ENCODE peak calls at places on chromosomes 6 and 20, in seven cellular contexts. One of them, this sample, is unnamed.

GRCh38 chr6:139600919-139601470 is 226.5 kb upstream of the CITED2 start:
- DNase-seq in pancreas: no peak
- DNase-seq in IMR-90: no peak
- DNase-seq in epithelial cell of esophagus: no peak
- DNase-seq in OCI-LY7: no peak
- DNase-seq in AG10803: no peak
- DNase-seq in CD4-positive, alpha-beta T cell: no peak
- DNase-seq in this sample: peak

GRCh38 chr20:13486694-13487093 is 152.0 kb downstream of the TASP1 start:
- DNase-seq in IMR-90: no peak
- DNase-seq in CD4-positive, alpha-beta T cell: no peak
- DNase-seq in AG10803: no peak
- DNase-seq in OCI-LY7: no peak
- DNase-seq in epithelial cell of esophagus: no peak
- DNase-seq in pancreas: no peak
- DNase-seq in this sample: no peak

GRCh38 chr6:8483650-8484049 is 48.3 kb upstream of the SLC35B3 start:
- DNase-seq in pancreas: no peak
- DNase-seq in IMR-90: no peak
- DNase-seq in OCI-LY7: no peak
- DNase-seq in CD4-positive, alpha-beta T cell: no peak
- DNase-seq in AG10803: no peak
- DNase-seq in epithelial cell of esophagus: no peak
- DNase-seq in this sample: no peak

GRCh38 chr6:112203577-112204349 is 50.6 kb downstream of the LAMA4 start:
- DNase-seq in CD4-positive, alpha-beta T cell: no peak
- DNase-seq in epithelial cell of esophagus: peak
- DNase-seq in AG10803: peak
- DNase-seq in IMR-90: peak
- DNase-seq in pancreas: no peak
- DNase-seq in OCI-LY7: no peak
- DNase-seq in this sample: no peak

GRCh38 chr20:53788253-53789022 is 194.8 kb upstream of the ZNF217 start:
- DNase-seq in AG10803: no peak
- DNase-seq in IMR-90: no peak
- DNase-seq in epithelial cell of esophagus: no peak
- DNase-seq in pancreas: no peak
- DNase-seq in OCI-LY7: no peak
- DNase-seq in CD4-positive, alpha-beta T cell: no peak
- DNase-seq in this sample: no peak

GRCh38 chr20:34579191-34579661 is 20.7 kb downstream of the MAP1LC3A start:
- DNase-seq in IMR-90: peak
- DNase-seq in AG10803: peak
- DNase-seq in CD4-positive, alpha-beta T cell: no peak
- DNase-seq in OCI-LY7: no peak
- DNase-seq in pancreas: no peak
- DNase-seq in epithelial cell of esophagus: peak
- DNase-seq in this sample: no peak

GRCh38 chr6:170489836-170490235 is 63.3 kb downstream of the PSMB1 start:
- DNase-seq in IMR-90: no peak
- DNase-seq in pancreas: no peak
- DNase-seq in OCI-LY7: no peak
- DNase-seq in AG10803: peak
- DNase-seq in CD4-positive, alpha-beta T cell: no peak
- DNase-seq in epithelial cell of esophagus: no peak
- DNase-seq in this sample: no peak

GRCh38 chr6:137233561-137234504 is 14.6 kb upstream of the IFNGR1 start:
- DNase-seq in AG10803: peak
- DNase-seq in IMR-90: peak
- DNase-seq in OCI-LY7: no peak
- DNase-seq in pancreas: no peak
- DNase-seq in epithelial cell of esophagus: peak
- DNase-seq in CD4-positive, alpha-beta T cell: no peak
- DNase-seq in this sample: no peak

GRCh38 chr6:111429571-111429970 is 53.4 kb downstream of the REV3L start:
- DNase-seq in AG10803: no peak
- DNase-seq in CD4-positive, alpha-beta T cell: no peak
- DNase-seq in epithelial cell of esophagus: no peak
- DNase-seq in IMR-90: no peak
- DNase-seq in OCI-LY7: no peak
- DNase-seq in pancreas: no peak
- DNase-seq in this sample: no peak

GRCh38 chr6:89351632-89352328 is 742 bp downstream of the UBE2J1 start:
- DNase-seq in CD4-positive, alpha-beta T cell: no peak
- DNase-seq in OCI-LY7: no peak
- DNase-seq in pancreas: no peak
- DNase-seq in AG10803: no peak
- DNase-seq in epithelial cell of esophagus: no peak
- DNase-seq in IMR-90: no peak
- DNase-seq in this sample: no peak

GRCh38 chr6:107822154-107823046 is 1.7 kb downstream of the SCML4 start:
- DNase-seq in AG10803: no peak
- DNase-seq in epithelial cell of esophagus: no peak
- DNase-seq in pancreas: no peak
- DNase-seq in IMR-90: no peak
- DNase-seq in CD4-positive, alpha-beta T cell: peak
- DNase-seq in OCI-LY7: peak
- DNase-seq in this sample: peak

GRCh38 chr6:106745396-106745795 is 116.0 kb downstream of the QRSL1 start:
- DNase-seq in pancreas: no peak
- DNase-seq in OCI-LY7: no peak
- DNase-seq in IMR-90: no peak
- DNase-seq in CD4-positive, alpha-beta T cell: no peak
- DNase-seq in AG10803: no peak
- DNase-seq in epithelial cell of esophagus: no peak
- DNase-seq in this sample: no peak

GRCh38 chr6:117328500-117328899 is 63.1 kb downstream of the VGLL2 start:
- DNase-seq in IMR-90: no peak
- DNase-seq in CD4-positive, alpha-beta T cell: no peak
- DNase-seq in epithelial cell of esophagus: no peak
- DNase-seq in pancreas: no peak
- DNase-seq in OCI-LY7: no peak
- DNase-seq in AG10803: no peak
- DNase-seq in this sample: no peak
- TF ChIP-seq CTCF in IMR-90: no peak
- TF ChIP-seq CTCF in CD4-positive, alpha-beta T cell: no peak
- TF ChIP-seq CTCF in epithelial cell of esophagus: no peak
- TF ChIP-seq CTCF in pancreas: no peak
- TF ChIP-seq CTCF in OCI-LY7: no peak
- TF ChIP-seq CTCF in AG10803: no peak
- TF ChIP-seq CTCF in this sample: no peak

DNA sequence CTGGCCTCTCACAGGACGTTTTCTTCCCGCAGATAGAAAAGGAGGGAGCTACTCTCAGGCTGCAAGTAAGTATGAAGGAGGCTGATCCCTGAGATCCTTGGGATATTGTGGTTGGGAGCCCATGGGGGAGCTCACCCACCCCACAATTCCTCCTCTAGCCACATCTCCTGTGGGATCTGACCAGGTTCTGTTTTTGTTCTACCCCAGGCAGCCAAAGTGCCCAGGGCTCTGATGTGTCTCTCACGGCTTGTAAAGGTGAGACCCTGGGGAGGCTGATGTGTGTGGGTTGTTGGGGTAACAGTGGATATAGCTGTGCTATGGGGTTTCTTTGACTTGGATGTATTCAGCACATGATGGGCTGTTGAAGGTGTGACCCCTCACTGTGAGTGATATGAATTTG is 52.0 kb upstream of the POLR1H start:
- DNase-seq in epithelial cell of esophagus: no peak
- DNase-seq in CD4-positive, alpha-beta T cell: no peak
- DNase-seq in OCI-LY7: no peak
- DNase-seq in pancreas: no peak
- DNase-seq in IMR-90: no peak
- DNase-seq in AG10803: no peak
- DNase-seq in this sample: no peak
- TF ChIP-seq CTCF in epithelial cell of esophagus: no peak
- TF ChIP-seq CTCF in CD4-positive, alpha-beta T cell: no peak
- TF ChIP-seq CTCF in OCI-LY7: no peak
- TF ChIP-seq CTCF in pancreas: no peak
- TF ChIP-seq CTCF in IMR-90: no peak
- TF ChIP-seq CTCF in AG10803: no peak
- TF ChIP-seq CTCF in this sample: no peak

GRCh38 chr6:56890066-56890465 is 64.8 kb upstream of the BEND6 start:
- DNase-seq in epithelial cell of esophagus: no peak
- DNase-seq in IMR-90: no peak
- DNase-seq in pancreas: no peak
- DNase-seq in OCI-LY7: no peak
- DNase-seq in AG10803: peak
- DNase-seq in CD4-positive, alpha-beta T cell: no peak
- DNase-seq in this sample: no peak

GRCh38 chr6:56890683-56891429 is 64.1 kb upstream of the BEND6 start:
- DNase-seq in pancreas: no peak
- DNase-seq in AG10803: peak
- DNase-seq in IMR-90: peak
- DNase-seq in epithelial cell of esophagus: peak
- DNase-seq in OCI-LY7: peak
- DNase-seq in CD4-positive, alpha-beta T cell: no peak
- DNase-seq in this sample: peak

GRCh38 chr6:56888687-56889086 is 66.2 kb upstream of the BEND6 start:
- DNase-seq in IMR-90: no peak
- DNase-seq in CD4-positive, alpha-beta T cell: no peak
- DNase-seq in epithelial cell of esophagus: no peak
- DNase-seq in OCI-LY7: no peak
- DNase-seq in AG10803: no peak
- DNase-seq in pancreas: no peak
- DNase-seq in this sample: no peak

GRCh38 chr6:56889492-56889891 is 65.4 kb upstream of the BEND6 start:
- DNase-seq in epithelial cell of esophagus: no peak
- DNase-seq in IMR-90: no peak
- DNase-seq in pancreas: no peak
- DNase-seq in OCI-LY7: no peak
- DNase-seq in CD4-positive, alpha-beta T cell: no peak
- DNase-seq in AG10803: no peak
- DNase-seq in this sample: no peak

DNA sequence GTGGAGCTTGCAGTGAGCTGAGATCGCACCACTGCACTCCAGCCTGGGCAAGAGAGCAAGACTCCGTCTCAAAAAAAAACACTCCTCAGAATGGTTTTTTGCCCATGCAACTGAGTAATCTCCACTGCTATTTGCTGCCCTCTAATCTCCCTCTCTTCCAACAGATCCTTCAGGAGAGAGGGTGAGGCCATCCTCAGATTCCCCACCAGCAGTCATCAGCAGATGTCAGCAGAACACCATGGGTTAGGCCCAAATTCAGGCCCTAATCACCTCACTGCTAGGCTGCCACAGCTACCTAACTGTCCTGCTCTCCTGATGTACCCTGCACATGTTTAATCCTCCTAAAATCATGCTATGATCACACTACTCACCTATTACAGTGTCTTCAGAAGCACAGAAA is 63.2 kb upstream of the BEND6 start:
- DNase-seq in AG10803: peak
- DNase-seq in pancreas: no peak
- DNase-seq in OCI-LY7: no peak
- DNase-seq in epithelial cell of esophagus: no peak
- DNase-seq in IMR-90: peak
- DNase-seq in CD4-positive, alpha-beta T cell: no peak
- DNase-seq in this sample: no peak
- TF ChIP-seq CTCF in AG10803: peak
- TF ChIP-seq CTCF in pancreas: no peak
- TF ChIP-seq CTCF in OCI-LY7: no peak
- TF ChIP-seq CTCF in epithelial cell of esophagus: no peak
- TF ChIP-seq CTCF in IMR-90: peak
- TF ChIP-seq CTCF in CD4-positive, alpha-beta T cell: no peak
- TF ChIP-seq CTCF in this sample: peak

DNA sequence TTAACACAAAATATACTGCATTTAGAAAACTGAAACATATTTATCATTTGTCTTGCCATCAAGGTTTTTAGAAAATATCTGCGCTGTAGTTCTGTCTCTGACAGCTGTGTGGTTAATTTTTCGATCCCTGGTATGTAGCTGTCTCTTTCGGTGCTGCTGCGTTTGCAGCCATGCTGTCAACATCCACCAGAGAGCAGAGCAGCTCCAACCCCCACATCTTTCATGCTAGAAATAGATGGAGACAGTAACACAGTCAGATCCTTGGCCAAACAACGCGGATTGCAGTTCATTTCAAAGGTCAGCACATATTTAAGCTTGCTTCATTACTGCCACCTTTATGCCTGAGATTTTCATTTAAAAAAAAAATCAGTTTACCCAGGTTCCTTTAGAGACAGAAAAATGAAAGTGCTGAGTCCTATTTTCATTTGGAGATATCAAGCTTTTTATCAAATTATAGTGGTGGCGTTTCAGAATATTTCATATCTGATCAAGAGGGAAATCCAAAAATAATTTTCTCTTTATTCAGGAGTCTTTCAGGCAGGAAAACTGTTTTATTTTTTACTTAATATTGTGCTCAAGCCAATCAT is 157.7 kb upstream of the MMS22L start:
- DNase-seq in IMR-90: peak
- DNase-seq in epithelial cell of esophagus: peak
- DNase-seq in pancreas: no peak
- DNase-seq in OCI-LY7: peak
- DNase-seq in CD4-positive, alpha-beta T cell: no peak
- DNase-seq in AG10803: peak
- DNase-seq in this sample: no peak
- TF ChIP-seq CTCF in IMR-90: peak
- TF ChIP-seq CTCF in epithelial cell of esophagus: peak
- TF ChIP-seq CTCF in pancreas: no peak
- TF ChIP-seq CTCF in OCI-LY7: peak
- TF ChIP-seq CTCF in CD4-positive, alpha-beta T cell: no peak
- TF ChIP-seq CTCF in AG10803: peak
- TF ChIP-seq CTCF in this sample: peak

DNA sequence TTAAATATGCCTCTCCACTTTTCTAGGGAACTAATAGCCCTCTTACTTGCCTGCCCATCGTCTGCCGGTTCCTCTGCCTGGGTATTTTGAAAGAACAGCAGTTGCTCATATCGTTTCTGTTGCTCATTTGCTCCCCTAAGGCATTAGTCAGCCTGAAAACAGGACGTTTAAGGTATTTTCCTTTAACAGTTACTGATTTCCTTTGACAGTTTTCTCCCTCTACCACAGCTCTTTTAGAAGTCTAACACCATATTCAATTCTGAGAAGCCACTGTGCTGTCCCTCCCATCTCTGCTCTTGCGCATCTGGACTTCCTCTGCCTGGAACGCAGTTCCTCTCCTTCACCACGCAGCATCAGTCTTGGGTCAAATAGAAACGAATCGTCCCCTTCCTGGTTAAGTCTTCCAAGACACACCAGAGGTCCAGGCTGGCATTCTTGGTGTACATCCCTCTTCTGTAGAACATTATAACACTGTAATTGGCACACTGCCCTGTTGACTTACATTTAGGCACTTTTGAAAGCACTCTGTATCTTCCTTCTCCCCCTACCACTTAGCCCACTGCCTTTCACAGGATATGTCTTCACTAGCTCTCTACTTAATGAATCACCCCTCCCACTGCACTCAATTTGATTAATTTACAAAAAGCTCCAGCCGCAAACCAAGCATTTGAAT is 141.0 kb upstream of the CARMIL1 start:
- DNase-seq in epithelial cell of esophagus: peak
- DNase-seq in pancreas: no peak
- DNase-seq in CD4-positive, alpha-beta T cell: peak
- DNase-seq in AG10803: peak
- DNase-seq in IMR-90: peak
- DNase-seq in OCI-LY7: peak
- DNase-seq in this sample: peak
- TF ChIP-seq CTCF in epithelial cell of esophagus: peak
- TF ChIP-seq CTCF in pancreas: no peak
- TF ChIP-seq CTCF in CD4-positive, alpha-beta T cell: no peak
- TF ChIP-seq CTCF in AG10803: peak
- TF ChIP-seq CTCF in IMR-90: no peak
- TF ChIP-seq CTCF in OCI-LY7: peak
- TF ChIP-seq CTCF in this sample: peak

This sample was measured in GM13977.